ENCODE peak calls at places on chromosomes 16 and 17, in four cellular contexts. B is sigmoid colon, M is astrocyte, R is fibroblast of pulmonary artery. D is an unnamed sample.

GRCh38 chr17:49093131-49093530 is 39.4 kb upstream of the B4GALNT2 start:
- DNase-seq in B (no peak), M (no peak), R (no peak), D (peak; percentile 21)

GRCh38 chr17:68803122-68803615 is 152.0 kb downstream of the ABCA8 start:
- DNase-seq in R (no peak), B (no peak), M (no peak), D (no peak)

GRCh38 chr17:15432807-15433547 is 34.4 kb downstream of the CDRT4 start:
- DNase-seq in B (no peak), R (peak; percentile 81), M (peak; percentile 60), D (no peak)

GRCh38 chr17:1005361-1005946 is 8.5 kb downstream of the TIMM22 start:
- DNase-seq in R (peak; percentile 74), B (peak; percentile 91), M (peak; percentile 73), D (no peak)

GRCh38 chr17:10614536-10615155 is 42.5 kb downstream of the MYH3 start:
- DNase-seq in R (peak; percentile 76), B (no peak), M (peak; percentile 2), D (peak; percentile 54)

GRCh38 chr16:82598766-82599165 is 28.0 kb upstream of the CDH13 start:
- DNase-seq in R (no peak), M (no peak), B (no peak), D (no peak)

GRCh38 chr16:80197790-80198201 is 343.0 kb upstream of the DYNLRB2 start:
- DNase-seq in M (peak; percentile 96), B (no peak), R (peak; percentile 85), D (peak; percentile 84)

GRCh38 chr16:79298476-79299153 is 301.9 kb downstream of the MAF start:
- DNase-seq in M (no peak), R (no peak), B (no peak), D (no peak)

GRCh38 chr17:80855968-80856862 is 135.4 kb upstream of the CHMP6 start:
- DNase-seq in B (peak; percentile 90), R (peak; percentile 95), M (peak; percentile 99), D (peak; percentile 97)

GRCh38 chr17:68290268-68290954 is 516 bp downstream of the SLC16A6 start:
- DNase-seq in B (no peak), R (no peak), M (no peak), D (no peak)

GRCh38 chr16:57852189-57852588 is 49.9 kb upstream of the KIFC3 start:
- DNase-seq in B (no peak), R (no peak), M (no peak), D (no peak)

GRCh38 chr16:86948046-86948445 is 369.1 kb downstream of the C16orf95 start:
- DNase-seq in R (no peak), M (no peak), B (no peak), D (no peak)

GRCh38 chr16:86946396-86946795 is 368.0 kb downstream of the FOXL1 start:
- DNase-seq in M (peak; percentile 49), R (no peak), B (no peak), D (no peak)

GRCh38 chr16:86949116-86949515 is 368.1 kb downstream of the C16orf95 start:
- DNase-seq in M (no peak), B (no peak), R (no peak), D (no peak)

GRCh38 chr16:86945166-86945900 is 367.0 kb downstream of the FOXL1 start:
- DNase-seq in B (no peak), R (no peak), M (no peak), D (no peak)

DNA sequence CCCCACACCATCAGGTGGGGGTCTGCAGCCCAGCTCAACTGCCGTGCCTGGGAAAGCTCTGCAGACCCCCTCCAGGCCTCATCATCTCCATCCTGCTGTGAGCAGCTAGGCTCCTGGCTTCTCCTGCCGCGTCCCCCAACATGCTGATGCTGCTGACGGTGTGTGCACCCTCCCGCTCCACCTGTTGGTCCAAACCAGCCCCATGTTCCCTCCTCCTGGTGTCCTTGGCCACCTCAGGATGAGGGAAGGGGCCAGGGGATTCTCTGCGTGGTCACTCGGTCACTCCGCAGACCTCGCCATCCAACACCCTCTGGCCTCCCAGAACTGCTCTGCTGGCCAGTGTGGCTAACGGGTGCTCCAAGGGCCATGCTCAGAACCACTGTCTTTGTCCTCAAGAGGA is 368.6 kb downstream of the FOXL1 start:
- DNase-seq in R (no peak), B (no peak), M (no peak), D (no peak)
- TF ChIP-seq CTCF in R (no peak), B (no peak), M (no peak), D (no peak)

GRCh38 chr16:9014389-9014788 is 50.7 kb upstream of the USP7 start:
- DNase-seq in R (no peak), B (no peak), M (no peak), D (no peak)

GRCh38 chr16:9013508-9013864 is 49.8 kb upstream of the USP7 start:
- DNase-seq in M (no peak), R (no peak), B (no peak), D (no peak)

GRCh38 chr16:9012330-9012729 is 48.6 kb upstream of the USP7 start:
- DNase-seq in B (no peak), M (no peak), R (no peak), D (no peak)

GRCh38 chr16:9015489-9015888 is 51.8 kb upstream of the USP7 start:
- DNase-seq in M (no peak), B (no peak), R (no peak), D (no peak)

DNA sequence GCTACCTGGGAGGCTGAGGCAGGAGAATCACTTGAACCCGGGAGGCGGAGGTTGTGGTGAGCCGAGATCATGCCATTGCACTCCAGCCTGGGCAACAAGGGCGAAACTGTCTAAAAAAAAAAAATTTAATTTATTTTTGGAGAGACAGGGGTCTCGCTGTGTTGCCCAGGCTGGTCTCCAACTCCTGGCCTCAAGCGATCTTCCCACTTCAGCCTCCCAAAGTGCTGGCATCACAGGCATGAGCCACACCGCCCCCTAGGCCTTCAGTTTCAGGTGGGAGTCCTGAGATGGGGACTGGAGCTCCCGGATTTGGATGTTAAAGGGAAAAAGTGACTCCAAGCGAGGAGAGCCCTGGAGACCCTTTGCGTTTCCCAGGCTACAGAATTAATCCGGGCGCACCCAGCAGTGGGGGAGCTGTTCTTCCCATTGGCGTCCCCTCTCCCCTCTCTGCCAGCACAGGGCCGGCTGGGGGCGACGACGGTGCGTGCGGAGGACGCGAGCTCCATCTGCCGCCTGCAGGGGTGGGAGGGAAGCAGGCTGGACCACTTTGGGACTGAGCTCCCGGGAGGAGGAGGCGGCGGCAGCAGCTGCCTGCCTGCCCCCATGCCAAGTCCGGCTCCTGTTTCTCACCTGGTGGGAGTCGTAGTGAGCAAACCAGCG is 49.3 kb upstream of the USP7 start:
- DNase-seq in R (peak; percentile 11), B (no peak), M (no peak), D (no peak)
- TF ChIP-seq CTCF in R (no peak), B (no peak), M (no peak), D (no peak)

DNA sequence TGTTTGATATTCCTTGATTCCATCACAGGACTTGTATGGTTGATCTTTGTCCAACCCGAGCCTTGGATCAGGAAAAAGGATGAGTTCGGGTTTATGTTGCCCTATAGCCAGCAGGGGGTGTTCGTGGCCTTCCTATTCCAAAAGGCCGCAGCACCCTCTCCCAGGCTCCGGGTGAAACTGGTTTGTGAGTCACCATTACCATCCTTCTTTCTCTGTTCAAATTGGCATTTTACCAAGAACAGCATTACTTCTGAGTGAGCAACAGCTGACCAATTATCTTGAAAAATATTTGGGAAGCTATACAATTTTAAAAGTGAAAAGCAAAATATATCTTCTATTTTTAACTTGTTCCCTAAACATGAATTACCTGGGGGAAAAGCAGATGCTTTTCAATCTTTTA is 24.3 kb upstream of the KRT20 start:
- DNase-seq in M (peak; percentile 92), B (peak; percentile 89), R (peak; percentile 97), D (peak; percentile 96)
- TF ChIP-seq CTCF in M (peak; percentile 88), B (peak; percentile 74), R (peak; percentile 76), D (peak; percentile 71)

GRCh38 chr16:14307059-14307531 is 236.0 kb downstream of the MRTFB start:
- DNase-seq in B (no peak), R (no peak), M (no peak), D (no peak)
- TF ChIP-seq CTCF in B (no peak), R (no peak), M (no peak), D (no peak)

DNA sequence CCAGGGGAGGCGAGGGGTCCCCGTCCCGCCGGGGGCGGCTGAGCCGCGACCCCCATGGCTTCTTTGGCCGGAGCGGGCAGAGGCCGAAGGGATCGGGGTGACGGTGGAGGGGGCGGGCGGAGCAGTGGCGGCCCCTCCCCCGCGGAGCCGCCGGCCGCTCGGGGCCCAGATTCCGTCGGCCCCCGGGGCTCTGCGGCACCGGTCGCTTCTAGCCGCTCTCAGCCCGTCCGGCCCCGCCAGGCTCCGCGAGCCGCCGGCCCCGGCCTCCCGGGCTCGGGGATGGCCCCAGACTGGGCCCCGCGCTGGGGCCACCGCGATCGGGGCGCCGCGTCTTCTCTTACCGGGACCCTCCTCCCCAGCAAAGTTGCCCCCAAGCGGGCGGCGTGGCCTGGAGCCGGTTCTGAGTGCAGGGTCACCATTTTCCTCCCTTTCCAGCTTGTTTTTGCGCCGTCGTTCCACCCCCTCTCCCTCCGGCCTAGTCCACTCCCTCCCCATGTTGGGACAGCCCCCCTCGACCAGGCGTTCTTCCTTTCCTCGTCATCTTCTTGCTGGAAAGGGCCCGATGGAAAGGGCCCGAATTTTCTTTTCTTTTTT is 768 bp downstream of the NFAT5 start:
- DNase-seq in R (peak; percentile 71), M (peak; percentile 61), B (peak; percentile 86), D (no peak)
- TF ChIP-seq CTCF in R (no peak), M (no peak), B (no peak), D (no peak)

DNA sequence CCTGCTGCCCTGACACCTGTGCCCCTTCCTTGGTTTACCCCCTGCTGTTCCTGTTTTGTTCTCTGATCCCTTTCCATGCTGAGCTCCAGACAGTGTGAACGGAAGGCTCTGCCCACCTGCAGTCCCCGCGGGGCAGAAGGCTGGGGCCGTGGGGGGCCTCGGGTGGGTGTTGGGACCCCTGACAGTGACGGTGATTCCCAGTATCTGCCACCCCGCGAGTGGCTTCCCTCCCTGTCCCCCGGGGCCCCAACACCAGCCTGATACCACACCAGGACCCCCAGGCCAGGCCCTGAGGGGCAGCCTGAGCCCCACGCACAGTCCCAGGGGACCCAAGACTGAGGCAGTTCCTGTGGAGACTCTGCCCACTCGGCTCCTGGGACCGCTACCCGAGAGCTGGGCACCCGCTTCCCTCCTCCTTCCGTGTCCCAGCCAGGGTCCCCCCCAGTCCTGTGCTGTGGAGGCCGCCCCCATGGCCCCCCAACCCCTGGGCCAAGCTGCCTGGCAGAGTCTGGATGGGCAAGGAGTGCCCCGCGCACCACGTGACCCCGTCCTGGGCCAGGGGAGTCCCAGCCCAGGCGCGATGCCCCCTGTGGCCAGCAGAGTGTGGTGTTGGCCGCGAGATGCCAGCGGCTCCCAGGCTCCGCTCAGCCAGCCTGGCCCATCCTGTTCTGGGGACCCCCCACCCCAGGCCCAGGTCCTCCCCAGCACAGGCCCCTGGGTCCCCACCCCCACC is 10.0 kb upstream of the C1QTNF8 start:
- DNase-seq in M (peak; percentile 12), R (peak; percentile 57), B (peak; percentile 86), D (peak; percentile 63)
- TF ChIP-seq CTCF in M (peak; percentile 55), R (peak; percentile 71), B (peak; percentile 92), D (peak; percentile 98)

GRCh38 chr16:24834459-24835335 is 11.1 kb upstream of the SLC5A11 start:
- DNase-seq in M (no peak), B (peak; percentile 36), R (peak; percentile 59), D (peak; percentile 66)
- TF ChIP-seq CTCF in M (peak; percentile 43), B (peak; percentile 29), R (peak; percentile 89), D (peak; percentile 52)

DNA sequence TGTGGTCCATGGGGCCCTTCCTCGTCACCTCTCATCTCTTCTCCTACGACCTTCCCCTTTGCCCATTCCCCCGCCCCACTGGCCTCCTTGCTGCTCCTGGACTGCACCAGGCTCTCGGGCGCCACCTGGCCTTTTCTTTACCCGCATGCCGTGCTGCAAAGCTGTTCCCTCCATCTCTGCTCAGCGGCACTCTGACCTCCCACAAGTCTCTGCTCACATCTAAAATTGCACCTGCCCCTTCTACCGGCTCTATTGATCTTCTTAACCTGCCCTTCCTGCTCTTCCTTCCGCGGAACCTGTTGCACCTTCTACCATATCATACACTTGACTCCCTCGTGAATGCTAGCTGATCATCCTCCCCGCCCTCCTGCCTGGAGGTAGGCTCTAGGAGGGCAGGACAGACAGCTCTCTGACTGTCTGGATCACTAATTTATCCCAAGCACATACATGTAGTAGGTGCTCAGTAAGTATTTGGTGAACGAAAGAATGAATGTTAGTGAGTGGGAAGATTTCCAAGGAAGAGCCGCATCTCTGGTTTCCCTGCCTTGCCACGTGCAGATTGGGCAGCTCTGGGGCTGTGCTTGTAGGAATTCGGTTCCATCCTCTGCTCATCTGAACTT is 17.3 kb downstream of the DNAH17 start:
- DNase-seq in B (no peak), R (no peak), M (no peak), D (no peak)
- TF ChIP-seq CTCF in B (no peak), R (no peak), M (no peak), D (no peak)